ENCODE peak calls at places on chromosome 3, in five cellular contexts. R, A, Q, M and V are unnamed samples.

GRCh38 chr3:37218206-37218605 is 43.8 kb upstream of the LRRFIP2 start:
- DNase-seq in A (no peak), M (no peak), Q (no peak), R (no peak), V (no peak)

GRCh38 chr3:140706360-140706759 is 28.5 kb downstream of the TRIM42 start:
- DNase-seq in A (no peak), M (no peak), R (no peak), Q (no peak), V (no peak)

GRCh38 chr3:125281411-125281810 is 68.9 kb upstream of the SLC12A8 start:
- DNase-seq in M (no peak), R (no peak), A (no peak), Q (no peak), V (peak; percentile 18)

GRCh38 chr3:18633002-18633401 is 207.9 kb upstream of the SATB1 start:
- DNase-seq in R (no peak), A (no peak), Q (no peak), M (no peak), V (no peak)

GRCh38 chr3:94587291-94587690 is 524.4 kb downstream of the NSUN3 start:
- DNase-seq in A (no peak), R (no peak), Q (no peak), M (no peak), V (no peak)

GRCh38 chr3:25084016-25084415 is 344.0 kb upstream of the RARB start:
- DNase-seq in A (no peak), M (no peak), Q (no peak), R (no peak), V (no peak)

GRCh38 chr3:72892081-72892763 is 4.4 kb downstream of the GXYLT2 start:
- DNase-seq in A (no peak), Q (no peak), M (no peak), R (no peak), V (peak; percentile 95)

GRCh38 chr3:135801018-135801417 is 164.5 kb upstream of the PPP2R3A start:
- DNase-seq in A (no peak), R (no peak), M (no peak), Q (no peak), V (no peak)

GRCh38 chr3:187624588-187624987 is 45.6 kb downstream of the SST start:
- DNase-seq in R (no peak), A (no peak), M (no peak), Q (no peak), V (no peak)

GRCh38 chr3:29280675-29281264 is at the start of gene RBMS3:
- DNase-seq in M (peak; percentile 68), A (peak; percentile 45), R (peak; percentile 68), Q (peak; percentile 95), V (peak; percentile 72)

GRCh38 chr3:108528459-108529231 is 18.2 kb upstream of the MYH15 start:
- DNase-seq in R (no peak), M (no peak), A (peak; percentile 39), Q (no peak), V (peak; percentile 20)

GRCh38 chr3:143067201-143067600 is 52.4 kb upstream of the CHST2 start:
- DNase-seq in Q (no peak), A (no peak), R (no peak), M (no peak), V (no peak)

GRCh38 chr3:47612178-47612577 is 33.5 kb upstream of the CSPG5 start:
- DNase-seq in R (no peak), Q (no peak), M (no peak), A (no peak), V (peak; percentile 21)

GRCh38 chr3:38662544-38662943 is 13.1 kb upstream of the SCN5A start:
- DNase-seq in R (peak; percentile 42), M (no peak), Q (no peak), A (no peak), V (no peak)

GRCh38 chr3:17939157-17939556 is 196.7 kb upstream of the TBC1D5 start:
- DNase-seq in A (no peak), R (no peak), M (no peak), Q (no peak), V (no peak)

GRCh38 chr3:144343343-144343742 is 371.7 kb downstream of the DIPK2A start:
- DNase-seq in M (no peak), Q (no peak), A (no peak), R (no peak), V (no peak)

GRCh38 chr3:72270072-72270611 is 485.2 kb upstream of the PROK2 start:
- DNase-seq in A (no peak), R (no peak), Q (peak; percentile 91), M (peak; percentile 28), V (no peak)

GRCh38 chr3:141083831-141084624 is 32.9 kb downstream of the SPSB4 start:
- DNase-seq in M (no peak), R (no peak), Q (peak; percentile 88), A (no peak), V (no peak)

GRCh38 chr3:107218864-107219269 is 158.4 kb upstream of the CCDC54 start:
- DNase-seq in M (no peak), A (no peak), Q (no peak), R (no peak), V (peak; percentile 66)

GRCh38 chr3:20417390-20417789 is 231.4 kb upstream of the SGO1 start:
- DNase-seq in R (no peak), M (no peak), Q (no peak), A (no peak), V (no peak)

GRCh38 chr3:129320261-129320660 is 41.6 kb downstream of the HMCES start:
- DNase-seq in M (no peak), Q (no peak), R (no peak), A (no peak), V (no peak)